ENCODE peak calls at places on chromosomes 1 and 21, in four cellular contexts. O is fibroblast of mammary gland, E is ovary, Q is lower leg skin. U is an unnamed sample.

GRCh38 chr1:53681647-53682368 is 57.2 kb downstream of the GLIS1 start:
- DNase-seq in O (no peak), Q (peak; percentile 23), E (peak; percentile 58), U (peak; percentile 38)

GRCh38 chr1:31714442-31715096 is 10.8 kb upstream of the COL16A1 start:
- DNase-seq in O (peak; percentile 74), Q (peak; percentile 75), E (peak; percentile 95), U (peak; percentile 74)

GRCh38 chr1:53544731-53545515 is 85.7 kb downstream of the DMRTB1 start:
- DNase-seq in O (no peak), E (peak; percentile 6), Q (no peak), U (no peak)

GRCh38 chr21:41283211-41283818 is 33.3 kb upstream of the FAM3B start:
- DNase-seq in O (peak; percentile 90), E (no peak), Q (peak; percentile 71), U (peak; percentile 91)

GRCh38 chr1:25669781-25670567 is 53.4 kb downstream of the MAN1C1 start:
- DNase-seq in O (no peak), Q (no peak), E (no peak), U (no peak)

GRCh38 chr1:41359211-41360073 is 1.8 kb upstream of the FOXO6 start:
- DNase-seq in Q (no peak), E (no peak), O (peak; percentile 11), U (peak; percentile 29)

GRCh38 chr21:42834730-42835191 is 44.6 kb downstream of the WDR4 start:
- DNase-seq in E (no peak), O (no peak), Q (no peak), U (no peak)

GRCh38 chr1:185551008-185551407 is 183.2 kb upstream of the HMCN1 start:
- DNase-seq in O (no peak), E (no peak), Q (peak; percentile 43), U (no peak)

GRCh38 chr1:57017717-57018116 is 51.9 kb upstream of the C8B start:
- DNase-seq in O (peak; percentile 29), Q (no peak), E (no peak), U (peak; percentile 1)

GRCh38 chr1:20229191-20229590 is 42.9 kb upstream of the PLA2G2C start:
- DNase-seq in O (no peak), E (no peak), Q (no peak), U (no peak)

GRCh38 chr1:39613250-39613649 is 26.2 kb downstream of the HEYL start:
- DNase-seq in E (no peak), O (no peak), Q (no peak), U (no peak)

GRCh38 chr1:12153181-12153785 is 13.5 kb upstream of the TNFRSF1B start:
- DNase-seq in O (peak; percentile 86), E (no peak), Q (peak; percentile 69), U (peak; percentile 92)

GRCh38 chr21:43916691-43917514 is 51.9 kb downstream of the AGPAT3 start:
- DNase-seq in O (no peak), E (peak; percentile 37), Q (no peak), U (no peak)

GRCh38 chr1:18681423-18681835 is 50.8 kb downstream of the PAX7 start:
- DNase-seq in O (peak; percentile 31), E (no peak), Q (no peak), U (peak; percentile 39)

GRCh38 chr1:58396150-58396549 is 150.4 kb downstream of the OMA1 start:
- DNase-seq in O (no peak), E (no peak), Q (no peak), U (no peak)

GRCh38 chr1:55836086-55836485 is 620.9 kb upstream of the USP24 start:
- DNase-seq in O (no peak), E (no peak), Q (no peak), U (no peak)

GRCh38 chr1:63888984-63889383 is 115.2 kb downstream of the ROR1 start:
- DNase-seq in Q (no peak), E (no peak), O (peak; percentile 96), U (no peak)

GRCh38 chr1:245684111-245684510 is 529.3 kb downstream of the KIF26B start:
- DNase-seq in O (no peak), E (no peak), Q (no peak), U (no peak)

GRCh38 chr1:160149706-160150105 is 1.7 kb upstream of the ATP1A4 start:
- DNase-seq in O (peak; percentile 43), Q (no peak), E (no peak), U (peak; percentile 72)

GRCh38 chr1:7333094-7333493 is 438.0 kb upstream of the VAMP3 start:
- DNase-seq in O (no peak), Q (no peak), E (no peak), U (no peak)

GRCh38 chr1:61131248-61131647 is 48.9 kb downstream of the NFIA start:
- DNase-seq in Q (no peak), E (no peak), O (no peak), U (no peak)

GRCh38 chr21:45316871-45317400 is 29.2 kb upstream of the POFUT2 start:
- DNase-seq in O (peak; percentile 50), Q (no peak), E (peak; percentile 45), U (no peak)

U was measured in cardiac fibroblast.